ENCODE peak calls at places on chromosomes 11 and 22, in nine cellular contexts. D is ovary, U is Peyer's patch, F is GM12878, X is IMR-90, M is stomach, A is transverse colon, E is heart left ventricle, Z is H1. N is an unnamed sample.

GRCh38 chr22:42277988-42278776 is 7.7 kb upstream of the TCF20 start:
- DNase-seq in U (peak; percentile 59), E (no peak), Z (no peak), A (no peak), M (no peak), F (no peak), X (no peak), D (no peak), N (peak; percentile 52)

GRCh38 chr11:57230797-57231538 is 6.1 kb downstream of the APLNR start:
- DNase-seq in F (no peak), D (no peak), X (no peak), A (no peak), E (no peak), M (no peak), U (no peak), Z (no peak), N (no peak)

GRCh38 chr11:108497317-108498045 is 703 bp downstream of the POGLUT3 start:
- DNase-seq in Z (peak; percentile 81), A (peak; percentile 87), D (peak; percentile 88), E (peak; percentile 87), F (peak; percentile 60), U (peak; percentile 85), X (peak; percentile 100), M (peak; percentile 80), N (peak; percentile 93)

GRCh38 chr11:130648601-130649000 is 200.2 kb downstream of the ADAMTS15 start:
- DNase-seq in X (no peak), Z (no peak), E (peak; percentile 82), M (no peak), U (no peak), D (peak; percentile 81), F (no peak), A (peak; percentile 20), N (no peak)

GRCh38 chr11:132844956-132845355 is 687.3 kb downstream of the OPCML start:
- DNase-seq in U (no peak), X (peak; percentile 96), F (no peak), D (no peak), E (no peak), A (no peak), M (no peak), Z (no peak), N (no peak)

GRCh38 chr22:43811777-43812148 is 342 bp downstream of the EFCAB6 start:
- DNase-seq in D (no peak), U (no peak), Z (no peak), F (no peak), X (peak; percentile 61), E (no peak), M (no peak), A (peak; percentile 13), N (no peak)

GRCh38 chr11:114080219-114080618 is 20.7 kb downstream of the ZBTB16 start:
- DNase-seq in E (peak; percentile 47), X (no peak), M (no peak), F (no peak), U (peak; percentile 16), D (peak; percentile 40), Z (no peak), A (no peak), N (no peak)

GRCh38 chr11:117443269-117444186 is 115.9 kb downstream of the CEP164 start:
- DNase-seq in E (peak; percentile 75), F (no peak), D (peak; percentile 80), X (peak; percentile 30), M (peak; percentile 34), A (peak; percentile 35), Z (peak; percentile 27), U (peak; percentile 69), N (no peak)

GRCh38 chr11:129192150-129192549 is at the start of gene ARHGAP32:
- DNase-seq in D (no peak), M (no peak), E (no peak), U (no peak), F (no peak), Z (no peak), X (no peak), A (peak; percentile 15), N (no peak)

GRCh38 chr11:124762077-124762623 is at the start of gene ESAM:
- DNase-seq in X (no peak), D (no peak), U (peak; percentile 82), Z (no peak), F (no peak), A (peak; percentile 84), M (peak; percentile 76), E (peak; percentile 66), N (no peak)

GRCh38 chr11:95680169-95680929 is 109.2 kb downstream of the FAM76B start:
- DNase-seq in F (no peak), X (peak; percentile 85), E (no peak), D (no peak), A (no peak), U (no peak), M (no peak), Z (no peak), N (no peak)

GRCh38 chr22:19536564-19536963 is 12.4 kb upstream of the CLDN5 start:
- DNase-seq in Z (no peak), E (no peak), X (no peak), M (no peak), U (no peak), A (no peak), F (no peak), D (no peak), N (peak; percentile 23)

GRCh38 chr11:118437046-118437735 is 899 bp downstream of the KMT2A start:
- DNase-seq in E (peak; percentile 44), Z (no peak), F (no peak), X (peak; percentile 35), A (peak; percentile 47), M (no peak), U (peak; percentile 58), D (peak; percentile 71), N (no peak)

GRCh38 chr11:33689506-33689905 is 11.1 kb downstream of the C11orf91 start:
- DNase-seq in D (no peak), A (no peak), U (no peak), M (no peak), E (no peak), X (no peak), F (no peak), Z (no peak), N (no peak)
- TF ChIP-seq POLR2A in D (no peak), A (no peak), U (no peak), M (no peak), E (no peak), X (no peak), F (no peak), Z (no peak), N (no peak)

DNA sequence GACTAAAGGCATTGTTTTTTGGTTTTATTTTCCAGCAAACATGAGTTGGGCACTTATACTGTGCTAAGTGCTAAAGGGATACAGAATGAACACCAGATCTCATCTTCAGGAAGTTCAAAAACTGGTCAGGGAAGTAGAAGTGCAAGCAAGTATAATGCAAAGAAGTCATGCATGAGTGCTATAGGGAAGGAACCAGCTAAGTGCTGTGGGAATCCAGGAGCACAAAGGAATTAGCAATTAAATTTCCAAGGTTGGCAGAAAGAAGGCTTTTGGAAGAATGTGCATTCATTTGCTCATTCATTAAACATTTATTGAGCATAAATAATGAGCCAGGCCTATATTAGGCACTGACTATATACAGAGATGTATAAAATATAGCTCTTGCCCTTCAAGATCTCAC is 143.7 kb upstream of the ARHGAP42 start:
- DNase-seq in E (no peak), D (no peak), U (no peak), X (no peak), Z (no peak), M (no peak), A (no peak), F (no peak), N (no peak)
- TF ChIP-seq POLR2A in E (no peak), D (no peak), U (no peak), X (no peak), Z (no peak), M (no peak), A (no peak), F (no peak), N (no peak)

GRCh38 chr11:33694346-33695050 is 6.1 kb downstream of the C11orf91 start:
- DNase-seq in U (no peak), D (no peak), M (no peak), E (no peak), A (no peak), F (no peak), Z (no peak), X (no peak), N (no peak)

GRCh38 chr11:33691051-33691864 is 9.4 kb downstream of the C11orf91 start:
- DNase-seq in Z (no peak), E (no peak), A (peak; percentile 11), D (no peak), U (no peak), F (no peak), X (no peak), M (no peak), N (no peak)

GRCh38 chr11:33690290-33691050 is 10.2 kb downstream of the C11orf91 start:
- DNase-seq in E (peak; percentile 74), X (peak; percentile 99), M (peak; percentile 51), U (no peak), D (peak; percentile 63), A (no peak), F (no peak), Z (no peak), N (no peak)

GRCh38 chr11:33689089-33689488 is 11.5 kb downstream of the C11orf91 start:
- DNase-seq in Z (no peak), A (no peak), U (no peak), E (no peak), F (no peak), X (no peak), M (no peak), D (no peak), N (no peak)

DNA sequence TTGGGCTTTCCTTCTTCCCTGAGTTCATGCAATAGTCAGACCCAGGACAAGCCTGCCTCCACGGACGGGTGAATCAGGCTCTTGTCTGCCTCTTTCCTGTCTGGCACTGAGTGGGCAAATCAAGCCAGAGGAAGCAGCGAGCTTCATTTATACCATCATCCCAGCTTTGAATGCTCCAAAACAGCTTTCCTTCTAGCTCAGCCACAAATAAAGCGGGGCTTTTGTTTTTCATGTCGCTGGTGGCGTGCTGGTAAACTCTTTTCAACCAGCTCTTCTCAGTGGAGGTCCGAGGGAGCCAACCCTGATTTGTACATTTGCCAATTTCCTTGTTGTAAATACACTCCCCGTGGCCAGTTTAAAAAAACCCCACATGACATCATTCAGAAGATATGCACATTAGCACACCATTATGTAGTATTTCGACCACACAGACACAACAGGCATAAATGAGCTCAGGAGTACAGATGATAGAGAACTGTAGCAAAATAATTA is 8.6 kb downstream of the C11orf91 start:
- DNase-seq in E (peak; percentile 68), X (peak; percentile 98), U (no peak), Z (no peak), F (no peak), M (peak; percentile 71), A (peak; percentile 59), D (peak; percentile 56), N (peak; percentile 87)
- TF ChIP-seq POLR2A in E (no peak), X (peak; percentile 76), U (no peak), Z (no peak), F (no peak), M (no peak), A (peak; percentile 34), D (no peak), N (no peak)

DNA sequence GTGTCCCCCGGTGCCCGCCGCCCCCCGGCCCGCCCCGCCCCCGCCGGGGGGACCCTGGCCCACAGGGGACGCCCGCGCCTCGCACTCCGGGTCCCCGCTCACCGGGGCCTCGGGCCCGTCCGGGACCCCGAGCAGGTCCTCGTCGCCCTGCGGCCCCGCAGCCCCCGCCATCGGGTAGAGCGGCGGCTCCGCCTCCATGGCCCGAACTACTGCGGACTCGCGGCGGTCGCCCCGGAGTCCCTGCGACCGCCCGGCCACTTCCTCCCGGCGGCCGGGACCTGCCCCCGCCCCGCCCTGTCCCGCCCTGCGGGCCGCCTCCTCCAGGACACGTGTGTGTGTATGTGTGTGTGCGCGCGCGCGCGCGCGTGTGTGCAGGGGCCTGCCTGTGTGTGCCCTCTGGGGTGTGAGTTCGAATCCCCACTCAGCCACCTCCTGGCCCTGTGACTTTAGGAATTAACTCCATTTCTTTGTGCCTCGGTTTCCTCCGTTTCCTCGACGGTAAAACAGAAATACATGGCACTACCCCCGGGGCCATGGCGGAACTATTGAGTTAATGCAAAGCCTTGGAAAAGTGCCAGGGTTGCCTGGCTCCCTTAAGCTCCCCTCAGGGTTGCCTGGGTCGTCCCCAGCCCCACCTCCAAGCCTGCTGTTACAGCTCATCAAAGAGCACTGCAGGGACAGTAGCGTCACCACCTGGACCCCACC is at the start of gene UNC93B1:
- DNase-seq in F (peak; percentile 57), X (peak; percentile 76), D (peak; percentile 82), U (peak; percentile 95), M (peak; percentile 93), Z (no peak), A (peak; percentile 93), E (peak; percentile 96), N (peak; percentile 92)
- TF ChIP-seq POLR2A in F (peak; percentile 87), X (no peak), D (no peak), U (peak; percentile 84), M (no peak), Z (no peak), A (peak; percentile 72), E (no peak), N (no peak)

N was measured in suprapubic skin.